ENCODE peak calls at places on chromosomes 6 and 20, in four cellular contexts. One of them, this sample, is unnamed.

GRCh38 chr6:5080574-5080973 is 4.6 kb upstream of the PPP1R3G start:
- DNase-seq in heart right ventricle: no peak
- DNase-seq in Peyer's patch: no peak
- DNase-seq in fibroblast of lung: no peak
- DNase-seq in this sample: no peak

GRCh38 chr20:19113343-19113930 is 99.0 kb upstream of the SLC24A3 start:
- DNase-seq in heart right ventricle: no peak
- DNase-seq in Peyer's patch: no peak
- DNase-seq in fibroblast of lung: no peak
- DNase-seq in this sample: no peak

GRCh38 chr6:51005779-51006178 is 187.1 kb downstream of the TFAP2B start:
- DNase-seq in heart right ventricle: no peak
- DNase-seq in fibroblast of lung: no peak
- DNase-seq in Peyer's patch: no peak
- DNase-seq in this sample: no peak

GRCh38 chr6:140385686-140386085 is 1011.2 kb upstream of the CITED2 start:
- DNase-seq in heart right ventricle: no peak
- DNase-seq in Peyer's patch: no peak
- DNase-seq in fibroblast of lung: no peak
- DNase-seq in this sample: no peak

GRCh38 chr20:37522258-37523011 is 1.4 kb downstream of the NNAT start:
- DNase-seq in Peyer's patch: peak; percentile 54
- DNase-seq in heart right ventricle: peak; percentile 61
- DNase-seq in fibroblast of lung: peak; percentile 67
- DNase-seq in this sample: peak; percentile 67

GRCh38 chr6:137705166-137706064 is 161.6 kb upstream of the TNFAIP3 start:
- DNase-seq in fibroblast of lung: no peak
- DNase-seq in heart right ventricle: peak; percentile 59
- DNase-seq in Peyer's patch: peak; percentile 80
- DNase-seq in this sample: peak; percentile 55

GRCh38 chr6:39420300-39421265 is 98.1 kb upstream of the KCNK16 start:
- DNase-seq in Peyer's patch: no peak
- DNase-seq in fibroblast of lung: peak; percentile 47
- DNase-seq in heart right ventricle: no peak
- DNase-seq in this sample: peak; percentile 21

GRCh38 chr6:79702701-79703100 is 71.6 kb downstream of the SH3BGRL2 start:
- DNase-seq in Peyer's patch: no peak
- DNase-seq in fibroblast of lung: no peak
- DNase-seq in heart right ventricle: no peak
- DNase-seq in this sample: no peak

GRCh38 chr6:100491947-100492670 is 27.4 kb upstream of the SIM1 start:
- DNase-seq in fibroblast of lung: no peak
- DNase-seq in Peyer's patch: no peak
- DNase-seq in heart right ventricle: no peak
- DNase-seq in this sample: no peak

GRCh38 chr6:34953084-34954025 is 64.3 kb downstream of the ANKS1A start:
- DNase-seq in fibroblast of lung: peak; percentile 61
- DNase-seq in heart right ventricle: no peak
- DNase-seq in Peyer's patch: no peak
- DNase-seq in this sample: peak; percentile 75

GRCh38 chr20:41599699-41600104 is 18.5 kb downstream of the CHD6 start:
- DNase-seq in Peyer's patch: no peak
- DNase-seq in heart right ventricle: no peak
- DNase-seq in fibroblast of lung: peak; percentile 6
- DNase-seq in this sample: no peak

GRCh38 chr20:22690000-22690399 is 105.6 kb upstream of the FOXA2 start:
- DNase-seq in Peyer's patch: no peak
- DNase-seq in heart right ventricle: no peak
- DNase-seq in fibroblast of lung: no peak
- DNase-seq in this sample: no peak

GRCh38 chr6:36956111-36956820 is 1.7 kb downstream of the PI16 start:
- DNase-seq in Peyer's patch: peak; percentile 75
- DNase-seq in fibroblast of lung: no peak
- DNase-seq in heart right ventricle: no peak
- DNase-seq in this sample: peak; percentile 84

GRCh38 chr20:641516-641913 is 11.5 kb downstream of the SRXN1 start:
- DNase-seq in heart right ventricle: no peak
- DNase-seq in fibroblast of lung: no peak
- DNase-seq in Peyer's patch: no peak
- DNase-seq in this sample: no peak

GRCh38 chr6:147117580-147117979 is 86.6 kb upstream of the STXBP5 start:
- DNase-seq in fibroblast of lung: no peak
- DNase-seq in Peyer's patch: no peak
- DNase-seq in heart right ventricle: no peak
- DNase-seq in this sample: peak; percentile 75

GRCh38 chr6:111759836-111760785 is 113.1 kb downstream of the FYN start:
- DNase-seq in heart right ventricle: no peak
- DNase-seq in Peyer's patch: no peak
- DNase-seq in fibroblast of lung: peak; percentile 90
- DNase-seq in this sample: peak; percentile 52

GRCh38 chr6:111263837-111264236 is 176.5 kb downstream of the SLC16A10 start:
- DNase-seq in Peyer's patch: no peak
- DNase-seq in heart right ventricle: no peak
- DNase-seq in fibroblast of lung: peak; percentile 81
- DNase-seq in this sample: no peak

GRCh38 chr6:124149646-124150045 is 346.0 kb downstream of the NKAIN2 start:
- DNase-seq in Peyer's patch: no peak
- DNase-seq in heart right ventricle: no peak
- DNase-seq in fibroblast of lung: no peak
- DNase-seq in this sample: no peak

GRCh38 chr20:11379257-11380011 is 538.3 kb upstream of the BTBD3 start:
- DNase-seq in fibroblast of lung: no peak
- DNase-seq in Peyer's patch: no peak
- DNase-seq in heart right ventricle: no peak
- DNase-seq in this sample: no peak

GRCh38 chr20:58251979-58252591 is 23.6 kb upstream of the ANKRD60 start:
- DNase-seq in heart right ventricle: no peak
- DNase-seq in fibroblast of lung: peak; percentile 91
- DNase-seq in Peyer's patch: no peak
- DNase-seq in this sample: peak; percentile 20

GRCh38 chr6:17740559-17741220 is 34.0 kb upstream of the NUP153 start:
- DNase-seq in Peyer's patch: no peak
- DNase-seq in heart right ventricle: no peak
- DNase-seq in fibroblast of lung: no peak
- DNase-seq in this sample: no peak

GRCh38 chr6:82243886-82244285 is 3.7 kb downstream of the IBTK start:
- DNase-seq in heart right ventricle: no peak
- DNase-seq in Peyer's patch: no peak
- DNase-seq in fibroblast of lung: no peak
- DNase-seq in this sample: no peak
- H3K4me1 ChIP-seq in heart right ventricle: peaks cover 12% of the 10 kb centered on the region
- H3K4me1 ChIP-seq in Peyer's patch: no peaks in the 10 kb centered on the region
- H3K4me1 ChIP-seq in fibroblast of lung: peaks cover 11% of the 10 kb centered on the region
- H3K4me1 ChIP-seq in this sample: peaks cover 11% of the 10 kb centered on the region

DNA sequence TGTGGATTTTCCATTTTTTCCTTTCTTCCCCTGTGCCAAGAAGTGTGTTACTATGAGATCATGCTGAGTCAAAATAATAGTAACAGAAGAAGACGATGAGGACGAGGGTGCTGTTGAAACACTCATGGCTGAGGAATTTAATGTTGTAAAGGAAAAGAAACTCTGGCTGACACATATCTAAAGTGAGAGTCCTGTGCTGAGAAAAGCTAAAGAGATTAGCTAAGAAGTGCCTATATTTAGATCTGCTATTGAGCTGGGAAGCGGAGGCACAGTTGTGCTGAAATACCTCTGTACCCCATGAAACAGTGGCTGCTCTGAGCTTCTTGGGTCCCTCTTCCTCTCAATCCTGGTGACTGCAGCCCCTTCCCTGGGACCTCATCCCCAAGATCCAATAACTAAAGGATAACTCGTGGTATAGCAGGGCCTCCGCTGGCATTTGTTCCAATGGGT is 1.1 kb upstream of the SYTL3 start:
- DNase-seq in fibroblast of lung: peak; percentile 96
- DNase-seq in Peyer's patch: peak; percentile 42
- DNase-seq in heart right ventricle: no peak
- DNase-seq in this sample: no peak
- H3K4me3 ChIP-seq in fibroblast of lung: no peak overlapping the region
- H3K4me3 ChIP-seq in Peyer's patch: no peak overlapping the region
- H3K4me3 ChIP-seq in heart right ventricle: no peak overlapping the region
- H3K4me3 ChIP-seq in this sample: no peak overlapping the region

GRCh38 chr20:14724036-14724435 is 386.6 kb upstream of the FLRT3 start:
- DNase-seq in heart right ventricle: no peak
- DNase-seq in Peyer's patch: no peak
- DNase-seq in fibroblast of lung: no peak
- DNase-seq in this sample: no peak

GRCh38 chr20:14724465-14724864 is 387.1 kb upstream of the FLRT3 start:
- DNase-seq in heart right ventricle: no peak
- DNase-seq in Peyer's patch: no peak
- DNase-seq in fibroblast of lung: no peak
- DNase-seq in this sample: no peak

GRCh38 chr20:14721926-14722325 is 384.5 kb upstream of the FLRT3 start:
- DNase-seq in fibroblast of lung: peak; percentile 4
- DNase-seq in heart right ventricle: no peak
- DNase-seq in Peyer's patch: no peak
- DNase-seq in this sample: no peak

GRCh38 chr20:14720251-14720650 is 382.8 kb upstream of the FLRT3 start:
- DNase-seq in fibroblast of lung: no peak
- DNase-seq in heart right ventricle: no peak
- DNase-seq in Peyer's patch: no peak
- DNase-seq in this sample: no peak

GRCh38 chr20:14723614-14724013 is 386.2 kb upstream of the FLRT3 start:
- DNase-seq in heart right ventricle: no peak
- DNase-seq in Peyer's patch: no peak
- DNase-seq in fibroblast of lung: no peak
- DNase-seq in this sample: no peak
- H3K27ac ChIP-seq in heart right ventricle: no peak overlapping the region
- H3K27ac ChIP-seq in Peyer's patch: no peak overlapping the region
- H3K27ac ChIP-seq in fibroblast of lung: no peak overlapping the region
- H3K27ac ChIP-seq in this sample: no peak overlapping the region

DNA sequence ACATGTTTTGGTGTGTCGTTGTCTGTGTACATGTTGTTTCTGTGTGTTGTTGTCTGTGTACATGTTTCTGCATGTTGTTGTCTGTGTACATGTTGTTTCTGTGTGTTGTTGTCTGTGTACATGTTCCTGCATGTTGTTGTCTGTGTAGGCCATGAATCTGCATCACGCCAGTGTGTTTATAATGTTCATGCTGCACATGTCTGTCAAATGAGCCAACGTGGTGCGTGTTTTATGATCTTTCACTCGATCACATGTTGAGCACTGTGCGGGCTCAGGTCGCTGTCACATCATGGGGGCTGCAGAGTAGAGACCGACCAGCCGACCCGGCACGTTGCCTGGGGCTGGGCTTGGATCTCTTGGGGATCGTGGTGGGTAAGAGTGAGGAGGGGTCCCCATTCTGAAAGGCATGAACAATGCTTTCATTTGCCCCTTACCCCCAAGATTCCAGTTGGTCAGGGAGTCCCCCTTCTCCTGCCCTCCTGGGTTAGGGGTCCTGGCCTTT is 26.5 kb upstream of the SLCO4A1 start:
- DNase-seq in fibroblast of lung: no peak
- DNase-seq in heart right ventricle: no peak
- DNase-seq in Peyer's patch: no peak
- DNase-seq in this sample: no peak
- H3K4me1 ChIP-seq in fibroblast of lung: no peaks in the 10 kb centered on the region
- H3K4me1 ChIP-seq in heart right ventricle: peaks cover 23% of the 10 kb centered on the region
- H3K4me1 ChIP-seq in Peyer's patch: peaks cover 30% of the 10 kb centered on the region
- H3K4me1 ChIP-seq in this sample: no peaks in the 10 kb centered on the region

GRCh38 chr6:161082215-161082614 is 90.6 kb downstream of the MAP3K4 start:
- DNase-seq in fibroblast of lung: no peak
- DNase-seq in Peyer's patch: no peak
- DNase-seq in heart right ventricle: no peak
- DNase-seq in this sample: no peak

GRCh38 chr6:161085246-161085645 is 93.7 kb downstream of the MAP3K4 start:
- DNase-seq in Peyer's patch: no peak
- DNase-seq in fibroblast of lung: peak; percentile 40
- DNase-seq in heart right ventricle: no peak
- DNase-seq in this sample: no peak

GRCh38 chr6:161076211-161076677 is 84.7 kb downstream of the MAP3K4 start:
- DNase-seq in heart right ventricle: no peak
- DNase-seq in fibroblast of lung: no peak
- DNase-seq in Peyer's patch: no peak
- DNase-seq in this sample: no peak

GRCh38 chr6:161079566-161080262 is 88.1 kb downstream of the MAP3K4 start:
- DNase-seq in heart right ventricle: no peak
- DNase-seq in fibroblast of lung: peak; percentile 95
- DNase-seq in Peyer's patch: no peak
- DNase-seq in this sample: no peak

GRCh38 chr6:161080263-161080970 is 88.8 kb downstream of the MAP3K4 start:
- DNase-seq in heart right ventricle: no peak
- DNase-seq in Peyer's patch: no peak
- DNase-seq in fibroblast of lung: no peak
- DNase-seq in this sample: no peak
- H3K4me3 ChIP-seq in heart right ventricle: no peak overlapping the region
- H3K4me3 ChIP-seq in Peyer's patch: no peak overlapping the region
- H3K4me3 ChIP-seq in fibroblast of lung: no peak overlapping the region
- H3K4me3 ChIP-seq in this sample: no peak overlapping the region